ENCODE peak calls at places on chromosome 17, in seven cellular contexts. One of them, this sample, is unnamed.

GRCh38 chr17:3963214-3964201 is 729 bp downstream of the ATP2A3 start:
- DNase-seq in HCT116: no peak
- DNase-seq in mammary epithelial cell: no peak
- DNase-seq in CD4-positive, alpha-beta memory T cell: peak
- DNase-seq in aorta: peak
- DNase-seq in dorsolateral prefrontal cortex: no peak
- DNase-seq in AG04450: no peak
- DNase-seq in this sample: no peak

GRCh38 chr17:20988001-20988641 is 54.7 kb downstream of the USP22 start:
- DNase-seq in HCT116: no peak
- DNase-seq in mammary epithelial cell: no peak
- DNase-seq in CD4-positive, alpha-beta memory T cell: no peak
- DNase-seq in aorta: no peak
- DNase-seq in dorsolateral prefrontal cortex: no peak
- DNase-seq in AG04450: no peak
- DNase-seq in this sample: no peak

GRCh38 chr17:78717431-78717980 is 64.6 kb downstream of the CYTH1 start:
- DNase-seq in HCT116: no peak
- DNase-seq in mammary epithelial cell: peak
- DNase-seq in CD4-positive, alpha-beta memory T cell: no peak
- DNase-seq in aorta: no peak
- DNase-seq in dorsolateral prefrontal cortex: peak
- DNase-seq in AG04450: no peak
- DNase-seq in this sample: peak

GRCh38 chr17:28901866-28902818 is 737 bp downstream of the DHRS13 start:
- DNase-seq in HCT116: no peak
- DNase-seq in mammary epithelial cell: no peak
- DNase-seq in CD4-positive, alpha-beta memory T cell: no peak
- DNase-seq in aorta: no peak
- DNase-seq in dorsolateral prefrontal cortex: no peak
- DNase-seq in AG04450: no peak
- DNase-seq in this sample: no peak

GRCh38 chr17:69179227-69179952 is 37.7 kb upstream of the ABCA6 start:
- DNase-seq in HCT116: no peak
- DNase-seq in mammary epithelial cell: peak
- DNase-seq in CD4-positive, alpha-beta memory T cell: no peak
- DNase-seq in aorta: peak
- DNase-seq in dorsolateral prefrontal cortex: no peak
- DNase-seq in AG04450: no peak
- DNase-seq in this sample: no peak

GRCh38 chr17:65071861-65072260 is 15.3 kb upstream of the GNA13 start:
- DNase-seq in HCT116: no peak
- DNase-seq in mammary epithelial cell: peak
- DNase-seq in CD4-positive, alpha-beta memory T cell: no peak
- DNase-seq in aorta: no peak
- DNase-seq in dorsolateral prefrontal cortex: no peak
- DNase-seq in AG04450: no peak
- DNase-seq in this sample: no peak

GRCh38 chr17:8360260-8360659 is 16.2 kb downstream of the KRABD2 start:
- DNase-seq in HCT116: no peak
- DNase-seq in mammary epithelial cell: no peak
- DNase-seq in CD4-positive, alpha-beta memory T cell: no peak
- DNase-seq in aorta: no peak
- DNase-seq in dorsolateral prefrontal cortex: no peak
- DNase-seq in AG04450: no peak
- DNase-seq in this sample: no peak

GRCh38 chr17:50883850-50884291 is 17.7 kb upstream of the TOB1 start:
- DNase-seq in HCT116: no peak
- DNase-seq in mammary epithelial cell: no peak
- DNase-seq in CD4-positive, alpha-beta memory T cell: no peak
- DNase-seq in aorta: no peak
- DNase-seq in dorsolateral prefrontal cortex: no peak
- DNase-seq in AG04450: no peak
- DNase-seq in this sample: no peak

GRCh38 chr17:50271173-50271750 is 3.0 kb upstream of the TMEM92 start:
- DNase-seq in HCT116: no peak
- DNase-seq in mammary epithelial cell: no peak
- DNase-seq in CD4-positive, alpha-beta memory T cell: no peak
- DNase-seq in aorta: no peak
- DNase-seq in dorsolateral prefrontal cortex: no peak
- DNase-seq in AG04450: no peak
- DNase-seq in this sample: no peak

GRCh38 chr17:55549140-55549539 is 37.9 kb upstream of the SMIM36 start:
- DNase-seq in HCT116: peak
- DNase-seq in mammary epithelial cell: no peak
- DNase-seq in CD4-positive, alpha-beta memory T cell: no peak
- DNase-seq in aorta: no peak
- DNase-seq in dorsolateral prefrontal cortex: no peak
- DNase-seq in AG04450: no peak
- DNase-seq in this sample: no peak

GRCh38 chr17:70320642-70321345 is 151.5 kb downstream of the KCNJ2 start:
- DNase-seq in HCT116: no peak
- DNase-seq in mammary epithelial cell: no peak
- DNase-seq in CD4-positive, alpha-beta memory T cell: no peak
- DNase-seq in aorta: no peak
- DNase-seq in dorsolateral prefrontal cortex: no peak
- DNase-seq in AG04450: no peak
- DNase-seq in this sample: no peak

GRCh38 chr17:64020068-64020766 is at the start of gene ICAM2:
- DNase-seq in HCT116: no peak
- DNase-seq in mammary epithelial cell: no peak
- DNase-seq in CD4-positive, alpha-beta memory T cell: peak
- DNase-seq in aorta: peak
- DNase-seq in dorsolateral prefrontal cortex: no peak
- DNase-seq in AG04450: no peak
- DNase-seq in this sample: no peak

GRCh38 chr17:72122002-72122310 is 1.1 kb downstream of the SOX9 start:
- DNase-seq in HCT116: no peak
- DNase-seq in mammary epithelial cell: peak
- DNase-seq in CD4-positive, alpha-beta memory T cell: no peak
- DNase-seq in aorta: no peak
- DNase-seq in dorsolateral prefrontal cortex: no peak
- DNase-seq in AG04450: no peak
- DNase-seq in this sample: no peak

GRCh38 chr17:15255713-15256454 is 9.2 kb downstream of the PMP22 start:
- DNase-seq in HCT116: no peak
- DNase-seq in mammary epithelial cell: peak
- DNase-seq in CD4-positive, alpha-beta memory T cell: no peak
- DNase-seq in aorta: no peak
- DNase-seq in dorsolateral prefrontal cortex: no peak
- DNase-seq in AG04450: no peak
- DNase-seq in this sample: no peak

GRCh38 chr17:30954046-30954805 is 16.6 kb upstream of the RNF135 start:
- DNase-seq in HCT116: no peak
- DNase-seq in mammary epithelial cell: no peak
- DNase-seq in CD4-positive, alpha-beta memory T cell: no peak
- DNase-seq in aorta: peak
- DNase-seq in dorsolateral prefrontal cortex: no peak
- DNase-seq in AG04450: no peak
- DNase-seq in this sample: no peak

GRCh38 chr17:49469831-49470568 is 25.1 kb upstream of the NGFR start:
- DNase-seq in HCT116: no peak
- DNase-seq in mammary epithelial cell: no peak
- DNase-seq in CD4-positive, alpha-beta memory T cell: no peak
- DNase-seq in aorta: no peak
- DNase-seq in dorsolateral prefrontal cortex: no peak
- DNase-seq in AG04450: no peak
- DNase-seq in this sample: no peak

GRCh38 chr17:6355196-6355595 is 79.7 kb downstream of the AIPL1 start:
- DNase-seq in HCT116: no peak
- DNase-seq in mammary epithelial cell: no peak
- DNase-seq in CD4-positive, alpha-beta memory T cell: no peak
- DNase-seq in aorta: no peak
- DNase-seq in dorsolateral prefrontal cortex: no peak
- DNase-seq in AG04450: no peak
- DNase-seq in this sample: no peak

GRCh38 chr17:42783062-42783777 is 2.8 kb downstream of the WNK4 start:
- DNase-seq in HCT116: no peak
- DNase-seq in mammary epithelial cell: peak
- DNase-seq in CD4-positive, alpha-beta memory T cell: no peak
- DNase-seq in aorta: no peak
- DNase-seq in dorsolateral prefrontal cortex: no peak
- DNase-seq in AG04450: peak
- DNase-seq in this sample: no peak

DNA sequence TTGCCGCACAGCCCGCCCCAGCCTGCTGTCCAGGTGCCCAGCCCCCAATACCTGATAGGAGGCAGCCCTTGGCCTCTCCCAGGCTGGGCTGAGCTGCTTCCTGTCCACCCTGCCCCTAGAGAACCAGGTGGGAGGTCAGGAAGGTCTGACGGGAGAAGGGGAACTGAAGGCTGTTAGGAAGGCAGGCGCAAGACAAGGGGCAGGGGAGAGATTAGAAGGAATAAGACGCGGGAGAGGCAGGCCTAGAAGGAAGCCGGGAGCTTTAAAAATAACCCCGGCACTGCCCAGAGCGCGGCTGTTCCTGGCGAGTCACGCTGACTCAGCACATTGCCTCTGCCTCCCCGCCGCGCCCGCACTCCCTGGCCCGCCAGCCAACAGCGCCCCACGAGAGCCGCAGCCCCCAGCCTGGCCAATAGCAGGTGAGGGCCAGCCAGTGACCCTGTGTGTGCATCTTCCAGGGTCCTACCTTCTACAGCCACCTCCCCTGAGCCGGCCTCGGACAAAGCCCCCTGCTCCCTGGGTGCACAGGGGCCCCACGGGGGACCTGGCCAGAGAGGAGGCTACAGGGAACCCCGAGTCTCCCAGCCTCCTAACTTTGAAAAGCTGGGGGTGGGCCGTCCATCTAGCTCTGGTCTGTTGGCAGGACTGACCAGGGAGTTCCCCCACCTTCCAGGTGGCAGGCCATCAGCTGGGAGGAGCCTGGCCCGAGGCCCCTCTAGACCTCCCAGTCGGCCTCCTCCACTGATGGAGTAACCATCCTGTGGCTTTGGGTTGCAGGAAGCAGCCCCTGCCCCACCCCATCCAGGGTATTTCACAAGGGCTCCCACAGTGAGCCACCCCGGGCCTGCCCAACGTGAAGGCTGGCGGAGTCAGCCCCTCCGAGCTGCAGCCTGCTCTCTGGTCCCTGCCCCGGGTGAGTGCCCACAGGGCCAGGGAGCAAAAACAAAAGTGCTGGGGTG is 4.0 kb downstream of the MAFG start:
- DNase-seq in HCT116: peak
- DNase-seq in mammary epithelial cell: peak
- DNase-seq in CD4-positive, alpha-beta memory T cell: no peak
- DNase-seq in aorta: peak
- DNase-seq in dorsolateral prefrontal cortex: no peak
- DNase-seq in AG04450: peak
- DNase-seq in this sample: no peak
- H3K4me3 ChIP-seq in HCT116: peak
- H3K4me3 ChIP-seq in mammary epithelial cell: peak
- H3K4me3 ChIP-seq in CD4-positive, alpha-beta memory T cell: no peak
- H3K4me3 ChIP-seq in aorta: no peak
- H3K4me3 ChIP-seq in dorsolateral prefrontal cortex: peak
- H3K4me3 ChIP-seq in AG04450: peak
- H3K4me3 ChIP-seq in this sample: no peak

GRCh38 chr17:81700353-81701287 is 2.5 kb upstream of the MRPL12 start:
- DNase-seq in HCT116: no peak
- DNase-seq in mammary epithelial cell: no peak
- DNase-seq in CD4-positive, alpha-beta memory T cell: no peak
- DNase-seq in aorta: no peak
- DNase-seq in dorsolateral prefrontal cortex: no peak
- DNase-seq in AG04450: no peak
- DNase-seq in this sample: no peak
- H3K4me3 ChIP-seq in HCT116: no peak
- H3K4me3 ChIP-seq in mammary epithelial cell: no peak
- H3K4me3 ChIP-seq in CD4-positive, alpha-beta memory T cell: no peak
- H3K4me3 ChIP-seq in aorta: no peak
- H3K4me3 ChIP-seq in dorsolateral prefrontal cortex: peak
- H3K4me3 ChIP-seq in AG04450: no peak
- H3K4me3 ChIP-seq in this sample: no peak

DNA sequence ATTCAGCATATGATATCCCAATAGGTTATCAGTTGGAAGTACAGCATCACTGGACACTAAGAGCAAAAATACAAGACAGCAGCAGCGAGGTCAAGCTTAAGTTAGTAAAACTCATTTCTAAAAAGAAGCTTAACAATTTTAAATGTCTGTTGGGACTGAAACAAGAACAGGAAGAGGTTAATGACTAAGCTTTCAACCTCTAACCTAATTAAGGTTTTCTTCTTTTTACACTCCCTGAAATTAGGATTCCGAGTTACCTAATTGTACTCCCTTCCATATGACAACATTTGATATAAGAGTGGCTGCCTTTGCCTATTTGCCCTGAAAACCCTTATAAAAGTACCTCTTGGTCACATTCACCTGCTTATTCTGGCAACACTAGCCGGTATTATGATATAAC is 34.3 kb downstream of the CPSF4L start:
- DNase-seq in HCT116: no peak
- DNase-seq in mammary epithelial cell: no peak
- DNase-seq in CD4-positive, alpha-beta memory T cell: no peak
- DNase-seq in aorta: no peak
- DNase-seq in dorsolateral prefrontal cortex: no peak
- DNase-seq in AG04450: no peak
- DNase-seq in this sample: no peak
- H3K4me3 ChIP-seq in HCT116: no peak
- H3K4me3 ChIP-seq in mammary epithelial cell: no peak
- H3K4me3 ChIP-seq in CD4-positive, alpha-beta memory T cell: peak
- H3K4me3 ChIP-seq in aorta: no peak
- H3K4me3 ChIP-seq in dorsolateral prefrontal cortex: no peak
- H3K4me3 ChIP-seq in AG04450: no peak
- H3K4me3 ChIP-seq in this sample: no peak

GRCh38 chr17:19507673-19508326 is 25.9 kb upstream of the SLC47A1 start:
- DNase-seq in HCT116: peak
- DNase-seq in mammary epithelial cell: peak
- DNase-seq in CD4-positive, alpha-beta memory T cell: peak
- DNase-seq in aorta: peak
- DNase-seq in dorsolateral prefrontal cortex: peak
- DNase-seq in AG04450: peak
- DNase-seq in this sample: peak
- H3K4me3 ChIP-seq in HCT116: peak
- H3K4me3 ChIP-seq in mammary epithelial cell: peak
- H3K4me3 ChIP-seq in CD4-positive, alpha-beta memory T cell: peak
- H3K4me3 ChIP-seq in aorta: peak
- H3K4me3 ChIP-seq in dorsolateral prefrontal cortex: peak
- H3K4me3 ChIP-seq in AG04450: peak
- H3K4me3 ChIP-seq in this sample: peak

GRCh38 chr17:61160789-61161440 is 238.7 kb upstream of the TBX2 start:
- DNase-seq in HCT116: no peak
- DNase-seq in mammary epithelial cell: no peak
- DNase-seq in CD4-positive, alpha-beta memory T cell: no peak
- DNase-seq in aorta: no peak
- DNase-seq in dorsolateral prefrontal cortex: no peak
- DNase-seq in AG04450: no peak
- DNase-seq in this sample: no peak
- H3K4me3 ChIP-seq in HCT116: no peak
- H3K4me3 ChIP-seq in mammary epithelial cell: no peak
- H3K4me3 ChIP-seq in CD4-positive, alpha-beta memory T cell: no peak
- H3K4me3 ChIP-seq in aorta: no peak
- H3K4me3 ChIP-seq in dorsolateral prefrontal cortex: no peak
- H3K4me3 ChIP-seq in AG04450: no peak
- H3K4me3 ChIP-seq in this sample: no peak